ENCODE peak calls at places on chromosomes 13 and 19, in ten cellular contexts. Q is HT1080; M is GM12864; L is MCF 10A; G is midbrain; S is thoracic aorta; W is fibroblast of the conjunctiva; J is stimulated activated CD4-positive, alpha-beta T cell treated with anti-CD3 and anti-CD28 coated beads, TNF-alpha, amount 100 ng/mL, for 4 hours; U is suprapubic skin; R is stimulated activated CD8-positive, alpha-beta memory T cell treated with anti-CD3 and anti-CD28 coated beads, Interleukin-15, amount 100 ng/mL, for 24 hours. I is an unnamed sample.

GRCh38 chr19:9354651-9355050 is 8.2 kb upstream of the ZNF177 start:
- DNase-seq in S (no peak), M (no peak), W (no peak), G (no peak), R (no peak), U (no peak), J (no peak), Q (no peak), L (no peak), I (no peak)

GRCh38 chr19:34224996-34225658 is 29.2 kb upstream of the GARRE1 start:
- DNase-seq in L (no peak), R (no peak), M (no peak), U (no peak), G (no peak), S (no peak), Q (peak), W (no peak), J (no peak), I (no peak)

GRCh38 chr19:55406869-55407624 is 541 bp downstream of the UBE2S start:
- DNase-seq in U (no peak), J (no peak), S (no peak), M (no peak), W (no peak), G (no peak), L (no peak), Q (no peak), R (no peak), I (no peak)

GRCh38 chr19:6232567-6232966 is 47.2 kb downstream of the MLLT1 start:
- DNase-seq in M (no peak), W (peak), U (no peak), G (no peak), J (no peak), S (no peak), R (no peak), L (peak), Q (peak), I (no peak)

GRCh38 chr13:110642291-110642981 is 27.1 kb downstream of the NAXD start:
- DNase-seq in U (peak), J (no peak), G (no peak), L (no peak), W (no peak), R (no peak), M (no peak), S (no peak), Q (no peak), I (no peak)

GRCh38 chr13:21670883-21671792 is at the start of gene FGF9:
- DNase-seq in Q (peak), W (peak), M (peak), G (peak), R (peak), U (no peak), J (peak), L (peak), S (no peak), I (peak)

GRCh38 chr13:100209857-100210580 is 121.1 kb downstream of the PCCA start:
- DNase-seq in G (no peak), L (peak), J (no peak), M (no peak), S (no peak), U (no peak), W (peak), Q (peak), R (no peak), I (no peak)

GRCh38 chr19:58361900-58362271 is 665 bp downstream of the ZNF497 start:
- DNase-seq in G (no peak), M (no peak), R (no peak), J (no peak), U (peak), L (no peak), W (peak), S (no peak), Q (no peak), I (no peak)

GRCh38 chr19:3977242-3978143 is 6.6 kb upstream of the DAPK3 start:
- DNase-seq in Q (no peak), U (no peak), J (no peak), L (no peak), M (no peak), R (no peak), S (no peak), G (no peak), W (no peak), I (no peak)

GRCh38 chr13:48144413-48145035 is 49.6 kb upstream of the MED4 start:
- DNase-seq in U (no peak), J (no peak), L (no peak), G (no peak), S (no peak), M (no peak), W (no peak), Q (no peak), R (no peak), I (no peak)

GRCh38 chr19:27955484-27955883 is 1257.5 kb downstream of the UQCRFS1 start:
- DNase-seq in L (no peak), Q (no peak), M (no peak), J (no peak), U (no peak), G (no peak), R (no peak), W (no peak), S (no peak), I (no peak)

GRCh38 chr19:48806518-48806817 is 4.4 kb downstream of the BCAT2 start:
- DNase-seq in M (no peak), J (no peak), R (no peak), Q (peak), U (no peak), W (no peak), L (no peak), S (no peak), G (peak), I (no peak)

GRCh38 chr19:46840157-46840942 is 10.3 kb downstream of the AP2S1 start:
- DNase-seq in Q (peak), M (no peak), S (no peak), U (no peak), L (peak), G (peak), R (no peak), J (no peak), W (no peak), I (no peak)

GRCh38 chr13:73223372-73223781 is 164.6 kb downstream of the KLF5 start:
- DNase-seq in U (no peak), M (peak), Q (no peak), S (no peak), J (no peak), L (no peak), G (no peak), R (no peak), W (no peak), I (peak)

GRCh38 chr19:10209305-10209704 is 14.6 kb upstream of the DNMT1 start:
- DNase-seq in J (no peak), W (no peak), U (no peak), G (no peak), Q (peak), L (no peak), S (no peak), R (no peak), M (no peak), I (no peak)

GRCh38 chr13:44132710-44133109 is 240.9 kb upstream of the SERP2 start:
- DNase-seq in G (peak), R (no peak), J (no peak), M (no peak), L (peak), Q (peak), W (no peak), S (peak), U (no peak), I (no peak)

GRCh38 chr19:6536138-6536671 is 5.4 kb downstream of the TNFSF9 start:
- DNase-seq in J (peak), Q (peak), L (peak), U (no peak), G (peak), M (peak), S (no peak), W (no peak), R (no peak), I (peak)

GRCh38 chr19:17091758-17092333 is 16.3 kb downstream of the MYO9B start:
- DNase-seq in U (no peak), R (no peak), M (no peak), Q (no peak), S (no peak), J (no peak), W (no peak), L (no peak), G (no peak), I (no peak)

GRCh38 chr19:982567-983170 is 1.5 kb upstream of the WDR18 start:
- DNase-seq in M (no peak), W (no peak), G (peak), S (no peak), L (peak), J (peak), Q (peak), U (no peak), R (peak), I (no peak)

GRCh38 chr19:6890938-6891337 is 3.6 kb downstream of the ADGRE1 start:
- DNase-seq in U (no peak), Q (no peak), J (no peak), R (peak), S (no peak), G (no peak), L (no peak), M (no peak), W (no peak), I (no peak)

GRCh38 chr19:6610934-6611370 is 20.0 kb upstream of the CD70 start:
- DNase-seq in R (no peak), M (no peak), J (no peak), L (peak), G (no peak), S (no peak), Q (peak), U (no peak), W (peak), I (no peak)

GRCh38 chr19:17772172-17772571 is 20.9 kb downstream of the FCHO1 start:
- DNase-seq in Q (no peak), L (peak), R (no peak), M (no peak), S (no peak), G (no peak), J (no peak), U (no peak), W (no peak), I (no peak)

GRCh38 chr19:32469796-32470195 is 64.2 kb downstream of the DPY19L3 start:
- DNase-seq in S (no peak), M (no peak), L (no peak), R (no peak), U (no peak), W (no peak), Q (no peak), J (no peak), G (no peak), I (no peak)

GRCh38 chr19:38989066-38989605 is 13.6 kb upstream of the FBXO17 start:
- DNase-seq in W (no peak), L (no peak), U (no peak), S (no peak), Q (peak), M (no peak), R (no peak), G (no peak), J (no peak), I (no peak)

GRCh38 chr19:48292798-48293197 is 22.9 kb downstream of the ZNF114 start:
- DNase-seq in S (no peak), L (peak), G (no peak), W (no peak), M (no peak), R (no peak), Q (peak), J (no peak), U (no peak), I (no peak)